ENCODE peak calls at places on chromosomes 4 and X, in nine cellular contexts. One of them, this sample, is unnamed.

GRCh38 chrX:4708970-4709760 is 995.7 kb upstream of the PRKX start:
- DNase-seq in fibroblast of lung: no peak
- DNase-seq in lung: no peak
- DNase-seq in B cell: no peak
- DNase-seq in Calu3: peak; percentile 67
- DNase-seq in pancreas: peak; percentile 29
- DNase-seq in fibroblast of mammary gland: no peak
- DNase-seq in PC-3: peak; percentile 13
- DNase-seq in NB4: peak; percentile 36
- DNase-seq in this sample: no peak

GRCh38 chr4:37767546-37767945 is 58.9 kb upstream of the PGM2 start:
- DNase-seq in fibroblast of lung: peak; percentile 68
- DNase-seq in lung: peak; percentile 72
- DNase-seq in B cell: no peak
- DNase-seq in Calu3: peak; percentile 59
- DNase-seq in pancreas: peak; percentile 51
- DNase-seq in fibroblast of mammary gland: peak; percentile 59
- DNase-seq in PC-3: no peak
- DNase-seq in NB4: peak; percentile 18
- DNase-seq in this sample: no peak

GRCh38 chr4:15848191-15848842 is 70.2 kb downstream of the CD38 start:
- DNase-seq in fibroblast of lung: peak; percentile 16
- DNase-seq in lung: no peak
- DNase-seq in B cell: no peak
- DNase-seq in Calu3: no peak
- DNase-seq in pancreas: no peak
- DNase-seq in fibroblast of mammary gland: peak; percentile 2
- DNase-seq in PC-3: peak; percentile 25
- DNase-seq in NB4: peak; percentile 60
- DNase-seq in this sample: no peak

GRCh38 chr4:91935217-91935616 is 368.5 kb upstream of the GRID2 start:
- DNase-seq in fibroblast of lung: no peak
- DNase-seq in lung: no peak
- DNase-seq in B cell: no peak
- DNase-seq in Calu3: no peak
- DNase-seq in pancreas: no peak
- DNase-seq in fibroblast of mammary gland: no peak
- DNase-seq in PC-3: no peak
- DNase-seq in NB4: no peak
- DNase-seq in this sample: no peak

GRCh38 chr4:166143227-166143626 is 270.2 kb downstream of the TLL1 start:
- DNase-seq in fibroblast of lung: peak; percentile 67
- DNase-seq in lung: no peak
- DNase-seq in B cell: no peak
- DNase-seq in Calu3: no peak
- DNase-seq in pancreas: no peak
- DNase-seq in fibroblast of mammary gland: peak; percentile 11
- DNase-seq in PC-3: peak; percentile 45
- DNase-seq in NB4: peak; percentile 25
- DNase-seq in this sample: no peak

GRCh38 chr4:7769936-7770674 is 169.6 kb downstream of the AFAP1 start:
- DNase-seq in fibroblast of lung: no peak
- DNase-seq in lung: no peak
- DNase-seq in B cell: no peak
- DNase-seq in Calu3: peak; percentile 25
- DNase-seq in pancreas: no peak
- DNase-seq in fibroblast of mammary gland: peak; percentile 35
- DNase-seq in PC-3: peak; percentile 15
- DNase-seq in NB4: peak; percentile 25
- DNase-seq in this sample: peak; percentile 73

GRCh38 chrX:112841114-112841819 is 636 bp upstream of the AMOT start:
- DNase-seq in fibroblast of lung: peak; percentile 82
- DNase-seq in lung: peak; percentile 83
- DNase-seq in B cell: peak; percentile 78
- DNase-seq in Calu3: peak; percentile 85
- DNase-seq in pancreas: peak; percentile 79
- DNase-seq in fibroblast of mammary gland: peak; percentile 75
- DNase-seq in PC-3: peak; percentile 74
- DNase-seq in NB4: peak; percentile 65
- DNase-seq in this sample: peak; percentile 82

GRCh38 chr4:110501826-110502225 is 25.9 kb downstream of the ENPEP start:
- DNase-seq in fibroblast of lung: peak; percentile 71
- DNase-seq in lung: no peak
- DNase-seq in B cell: no peak
- DNase-seq in Calu3: no peak
- DNase-seq in pancreas: no peak
- DNase-seq in fibroblast of mammary gland: peak; percentile 56
- DNase-seq in PC-3: peak; percentile 46
- DNase-seq in NB4: no peak
- DNase-seq in this sample: no peak

GRCh38 chr4:1590244-1590643 is 93.9 kb downstream of the FAM53A start:
- DNase-seq in fibroblast of lung: peak; percentile 47
- DNase-seq in lung: no peak
- DNase-seq in B cell: no peak
- DNase-seq in Calu3: no peak
- DNase-seq in pancreas: no peak
- DNase-seq in fibroblast of mammary gland: no peak
- DNase-seq in PC-3: no peak
- DNase-seq in NB4: no peak
- DNase-seq in this sample: no peak

GRCh38 chr4:158993895-158994294 is 109.0 kb upstream of the RAPGEF2 start:
- DNase-seq in fibroblast of lung: no peak
- DNase-seq in lung: no peak
- DNase-seq in B cell: no peak
- DNase-seq in Calu3: no peak
- DNase-seq in pancreas: no peak
- DNase-seq in fibroblast of mammary gland: no peak
- DNase-seq in PC-3: no peak
- DNase-seq in NB4: no peak
- DNase-seq in this sample: no peak

GRCh38 chr4:54509057-54509456 is 148.7 kb upstream of the KIT start:
- DNase-seq in fibroblast of lung: no peak
- DNase-seq in lung: no peak
- DNase-seq in B cell: no peak
- DNase-seq in Calu3: no peak
- DNase-seq in pancreas: no peak
- DNase-seq in fibroblast of mammary gland: no peak
- DNase-seq in PC-3: no peak
- DNase-seq in NB4: no peak
- DNase-seq in this sample: no peak

GRCh38 chrX:85052207-85052606 is 48.5 kb downstream of the APOOL start:
- DNase-seq in fibroblast of lung: peak; percentile 25
- DNase-seq in lung: no peak
- DNase-seq in B cell: no peak
- DNase-seq in Calu3: no peak
- DNase-seq in pancreas: no peak
- DNase-seq in fibroblast of mammary gland: peak; percentile 51
- DNase-seq in PC-3: no peak
- DNase-seq in NB4: no peak
- DNase-seq in this sample: no peak

GRCh38 chrX:137212078-137212632 is 178.4 kb upstream of the GPR101 start:
- DNase-seq in fibroblast of lung: no peak
- DNase-seq in lung: no peak
- DNase-seq in B cell: no peak
- DNase-seq in Calu3: no peak
- DNase-seq in pancreas: no peak
- DNase-seq in fibroblast of mammary gland: no peak
- DNase-seq in PC-3: peak; percentile 82
- DNase-seq in NB4: no peak
- DNase-seq in this sample: no peak

GRCh38 chr4:126180642-126181041 is 865.9 kb downstream of the FAT4 start:
- DNase-seq in fibroblast of lung: no peak
- DNase-seq in lung: no peak
- DNase-seq in B cell: no peak
- DNase-seq in Calu3: no peak
- DNase-seq in pancreas: no peak
- DNase-seq in fibroblast of mammary gland: no peak
- DNase-seq in PC-3: no peak
- DNase-seq in NB4: no peak
- DNase-seq in this sample: no peak

GRCh38 chrX:49761481-49761880 is 65.7 kb upstream of the PAGE1 start:
- DNase-seq in fibroblast of lung: no peak
- DNase-seq in lung: no peak
- DNase-seq in B cell: no peak
- DNase-seq in Calu3: peak; percentile 6
- DNase-seq in pancreas: no peak
- DNase-seq in fibroblast of mammary gland: peak; percentile 13
- DNase-seq in PC-3: peak; percentile 27
- DNase-seq in NB4: peak; percentile 23
- DNase-seq in this sample: peak; percentile 26

GRCh38 chrX:118795528-118795927 is 28.1 kb upstream of the ZCCHC12 start:
- DNase-seq in fibroblast of lung: peak; percentile 9
- DNase-seq in lung: no peak
- DNase-seq in B cell: no peak
- DNase-seq in Calu3: no peak
- DNase-seq in pancreas: no peak
- DNase-seq in fibroblast of mammary gland: peak; percentile 40
- DNase-seq in PC-3: no peak
- DNase-seq in NB4: no peak
- DNase-seq in this sample: no peak

GRCh38 chr4:145132521-145133098 is 34.5 kb downstream of the ABCE1 start:
- DNase-seq in fibroblast of lung: peak; percentile 42
- DNase-seq in lung: no peak
- DNase-seq in B cell: no peak
- DNase-seq in Calu3: no peak
- DNase-seq in pancreas: no peak
- DNase-seq in fibroblast of mammary gland: peak; percentile 29
- DNase-seq in PC-3: no peak
- DNase-seq in NB4: peak; percentile 32
- DNase-seq in this sample: peak; percentile 49

GRCh38 chrX:123753656-123754350 is 21.0 kb upstream of the THOC2 start:
- DNase-seq in fibroblast of lung: no peak
- DNase-seq in lung: no peak
- DNase-seq in B cell: no peak
- DNase-seq in Calu3: no peak
- DNase-seq in pancreas: no peak
- DNase-seq in fibroblast of mammary gland: no peak
- DNase-seq in PC-3: no peak
- DNase-seq in NB4: no peak
- DNase-seq in this sample: no peak

GRCh38 chrX:20515841-20516461 is 249.2 kb upstream of the RPS6KA3 start:
- DNase-seq in fibroblast of lung: peak; percentile 96
- DNase-seq in lung: no peak
- DNase-seq in B cell: no peak
- DNase-seq in Calu3: peak; percentile 22
- DNase-seq in pancreas: no peak
- DNase-seq in fibroblast of mammary gland: peak; percentile 89
- DNase-seq in PC-3: peak; percentile 90
- DNase-seq in NB4: peak; percentile 88
- DNase-seq in this sample: peak; percentile 24

GRCh38 chr4:114598191-114599121 is at the start of gene UGT8:
- DNase-seq in fibroblast of lung: peak; percentile 24
- DNase-seq in lung: peak; percentile 72
- DNase-seq in B cell: peak; percentile 87
- DNase-seq in Calu3: peak; percentile 68
- DNase-seq in pancreas: peak; percentile 75
- DNase-seq in fibroblast of mammary gland: peak; percentile 6
- DNase-seq in PC-3: peak; percentile 34
- DNase-seq in NB4: peak; percentile 8
- DNase-seq in this sample: peak; percentile 47

DNA sequence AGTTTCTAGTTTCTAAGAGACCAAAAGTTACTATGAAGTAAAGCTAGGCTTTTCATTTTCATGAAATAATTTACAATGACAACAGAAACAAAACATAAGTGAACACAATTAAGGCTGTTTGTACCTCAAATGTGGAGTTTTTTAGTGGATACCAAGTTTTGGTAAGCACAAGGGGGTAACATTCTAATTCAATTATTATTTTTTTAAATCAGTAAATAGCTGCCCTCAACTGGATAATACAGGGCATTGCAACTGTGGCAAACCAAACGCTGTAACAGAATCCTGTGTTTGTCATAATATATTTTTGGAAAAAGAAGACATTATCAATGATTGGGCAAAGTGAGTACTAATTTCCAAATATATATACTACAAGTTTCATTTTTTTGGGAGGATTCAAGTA is 150.3 kb downstream of the FBXW7 start:
- DNase-seq in fibroblast of lung: peak; percentile 4
- DNase-seq in lung: no peak
- DNase-seq in B cell: no peak
- DNase-seq in Calu3: no peak
- DNase-seq in pancreas: no peak
- DNase-seq in fibroblast of mammary gland: peak; percentile 44
- DNase-seq in PC-3: peak; percentile 47
- DNase-seq in NB4: peak; percentile 9
- DNase-seq in this sample: no peak
- TF ChIP-seq CTCF in fibroblast of lung: peak; percentile 72
- TF ChIP-seq CTCF in lung: peak; percentile 25
- TF ChIP-seq CTCF in B cell: peak; percentile 38
- TF ChIP-seq CTCF in Calu3: no peak
- TF ChIP-seq CTCF in pancreas: peak; percentile 38
- TF ChIP-seq CTCF in fibroblast of mammary gland: peak; percentile 72
- TF ChIP-seq CTCF in PC-3: peak; percentile 70
- TF ChIP-seq CTCF in NB4: peak; percentile 21
- TF ChIP-seq CTCF in this sample: no peak

GRCh38 chr4:117700111-117700892 is 334.0 kb upstream of the NDST3 start:
- DNase-seq in fibroblast of lung: no peak
- DNase-seq in lung: no peak
- DNase-seq in B cell: no peak
- DNase-seq in Calu3: no peak
- DNase-seq in pancreas: no peak
- DNase-seq in fibroblast of mammary gland: no peak
- DNase-seq in PC-3: peak; percentile 26
- DNase-seq in NB4: peak; percentile 28
- DNase-seq in this sample: peak; percentile 4
- TF ChIP-seq CTCF in fibroblast of lung: no peak
- TF ChIP-seq CTCF in lung: no peak
- TF ChIP-seq CTCF in B cell: no peak
- TF ChIP-seq CTCF in Calu3: no peak
- TF ChIP-seq CTCF in pancreas: no peak
- TF ChIP-seq CTCF in fibroblast of mammary gland: no peak
- TF ChIP-seq CTCF in PC-3: peak; percentile 54
- TF ChIP-seq CTCF in NB4: peak; percentile 32
- TF ChIP-seq CTCF in this sample: peak; percentile 41

GRCh38 chrX:69238153-69238959 is 73.1 kb upstream of the PJA1 start:
- DNase-seq in fibroblast of lung: no peak
- DNase-seq in lung: no peak
- DNase-seq in B cell: no peak
- DNase-seq in Calu3: no peak
- DNase-seq in pancreas: no peak
- DNase-seq in fibroblast of mammary gland: peak; percentile 7
- DNase-seq in PC-3: no peak
- DNase-seq in NB4: no peak
- DNase-seq in this sample: no peak

GRCh38 chrX:69238960-69239231 is 73.6 kb upstream of the PJA1 start:
- DNase-seq in fibroblast of lung: no peak
- DNase-seq in lung: no peak
- DNase-seq in B cell: no peak
- DNase-seq in Calu3: no peak
- DNase-seq in pancreas: no peak
- DNase-seq in fibroblast of mammary gland: no peak
- DNase-seq in PC-3: no peak
- DNase-seq in NB4: no peak
- DNase-seq in this sample: no peak

GRCh38 chrX:69243276-69243675 is 78.0 kb upstream of the PJA1 start:
- DNase-seq in fibroblast of lung: no peak
- DNase-seq in lung: no peak
- DNase-seq in B cell: no peak
- DNase-seq in Calu3: no peak
- DNase-seq in pancreas: no peak
- DNase-seq in fibroblast of mammary gland: no peak
- DNase-seq in PC-3: no peak
- DNase-seq in NB4: no peak
- DNase-seq in this sample: no peak
- TF ChIP-seq CTCF in fibroblast of lung: no peak
- TF ChIP-seq CTCF in lung: no peak
- TF ChIP-seq CTCF in B cell: no peak
- TF ChIP-seq CTCF in Calu3: no peak
- TF ChIP-seq CTCF in pancreas: no peak
- TF ChIP-seq CTCF in fibroblast of mammary gland: no peak
- TF ChIP-seq CTCF in PC-3: no peak
- TF ChIP-seq CTCF in NB4: no peak
- TF ChIP-seq CTCF in this sample: no peak

GRCh38 chr4:153541426-153542096 is 75.4 kb downstream of the TMEM131L start:
- DNase-seq in fibroblast of lung: peak; percentile 97
- DNase-seq in lung: no peak
- DNase-seq in B cell: no peak
- DNase-seq in Calu3: no peak
- DNase-seq in pancreas: no peak
- DNase-seq in fibroblast of mammary gland: peak; percentile 92
- DNase-seq in PC-3: peak; percentile 16
- DNase-seq in NB4: peak; percentile 31
- DNase-seq in this sample: no peak
- TF ChIP-seq CTCF in fibroblast of lung: peak; percentile 20
- TF ChIP-seq CTCF in lung: no peak
- TF ChIP-seq CTCF in B cell: no peak
- TF ChIP-seq CTCF in Calu3: no peak
- TF ChIP-seq CTCF in pancreas: no peak
- TF ChIP-seq CTCF in fibroblast of mammary gland: peak; percentile 17
- TF ChIP-seq CTCF in PC-3: no peak
- TF ChIP-seq CTCF in NB4: no peak
- TF ChIP-seq CTCF in this sample: no peak